ENCODE peak calls at places on chromosomes 4 and X, in nine cellular contexts. U is activated naive CD4-positive, alpha-beta T cell; S is amniotic epithelial cell; Y is memory B cell; K is GM23248; O is smooth muscle cell of the brain vasculature; D is GM20000; P is activated CD8-positive, alpha-beta T cell treated with anti-CD3 and anti-CD28 coated beads for 36 hours; E is AG04450. B is an unnamed sample.

GRCh38 chrX:40277672-40278071 is 179.9 kb upstream of the BCOR start:
- DNase-seq in K (no peak), O (no peak), P (no peak), U (no peak), S (no peak), D (no peak), E (no peak), Y (no peak), B (no peak)

GRCh38 chr4:31674313-31674947 is 954.3 kb downstream of the PCDH7 start:
- DNase-seq in S (peak; percentile 29), K (no peak), E (no peak), P (no peak), Y (no peak), D (no peak), O (no peak), U (no peak), B (no peak)

GRCh38 chrX:42759881-42760280 is 18.1 kb downstream of the PPP1R2C start:
- DNase-seq in S (no peak), P (no peak), E (no peak), O (no peak), K (peak; percentile 4), D (no peak), Y (no peak), U (no peak), B (no peak)

GRCh38 chr4:26197018-26197779 is 123.6 kb upstream of the RBPJ start:
- DNase-seq in U (peak; percentile 32), P (peak; percentile 86), Y (no peak), E (peak; percentile 89), D (peak; percentile 64), O (peak; percentile 54), S (peak; percentile 83), K (peak; percentile 96), B (peak; percentile 93)

GRCh38 chr4:40446785-40447184 is 111.7 kb downstream of the CHRNA9 start:
- DNase-seq in U (no peak), O (no peak), E (no peak), D (no peak), P (no peak), Y (no peak), K (peak; percentile 2), S (peak; percentile 44), B (no peak)

GRCh38 chr4:85747871-85748491 is 273.0 kb downstream of the ARHGAP24 start:
- DNase-seq in U (no peak), P (peak; percentile 16), D (peak; percentile 47), K (peak; percentile 80), Y (peak; percentile 27), E (peak; percentile 50), O (peak; percentile 57), S (peak; percentile 84), B (no peak)

GRCh38 chrX:111010151-111010550 is 85.8 kb upstream of the PAK3 start:
- DNase-seq in S (no peak), D (no peak), P (no peak), O (no peak), Y (no peak), U (no peak), E (no peak), K (no peak), B (no peak)

GRCh38 chr4:1976416-1977352 is 32.1 kb downstream of the NELFA start:
- DNase-seq in D (no peak), P (no peak), E (no peak), Y (no peak), O (no peak), S (no peak), K (no peak), U (no peak), B (no peak)

GRCh38 chr4:78002260-78002659 is 54.9 kb upstream of the FRAS1 start:
- DNase-seq in U (no peak), P (no peak), D (no peak), E (no peak), S (no peak), O (no peak), K (no peak), Y (no peak), B (no peak)

GRCh38 chrX:65821721-65822496 is 154.5 kb downstream of the MSN start:
- DNase-seq in E (no peak), U (peak; percentile 35), K (peak; percentile 1), O (no peak), D (peak; percentile 11), S (no peak), P (peak; percentile 49), Y (peak; percentile 13), B (no peak)

GRCh38 chr4:2714071-2714770 is 41.9 kb downstream of the TNIP2 start:
- DNase-seq in S (peak; percentile 24), Y (no peak), E (no peak), O (peak; percentile 80), P (peak; percentile 75), D (no peak), U (peak; percentile 5), K (peak; percentile 84), B (no peak)

GRCh38 chr4:96347582-96347981 is 507.7 kb downstream of the PDHA2 start:
- DNase-seq in E (no peak), Y (no peak), D (no peak), O (no peak), K (no peak), P (no peak), U (no peak), S (no peak), B (no peak)

GRCh38 chr4:122458625-122459024 is 2.1 kb upstream of the IL2 start:
- DNase-seq in E (no peak), K (peak; percentile 67), P (peak; percentile 70), D (peak; percentile 6), U (no peak), O (no peak), S (peak; percentile 8), Y (no peak), B (peak; percentile 2)

GRCh38 chr4:40046311-40046980 is 10.2 kb upstream of the N4BP2 start:
- DNase-seq in P (peak; percentile 83), K (peak; percentile 58), D (no peak), E (peak; percentile 6), O (peak; percentile 36), Y (no peak), U (no peak), S (peak; percentile 73), B (no peak)

GRCh38 chr4:180203349-180203748 is 2039.9 kb upstream of the TENM3 start:
- DNase-seq in E (no peak), D (peak; percentile 39), P (peak; percentile 11), K (no peak), O (no peak), Y (no peak), S (no peak), U (no peak), B (no peak)

GRCh38 chr4:145034727-145035211 is 63.2 kb downstream of the ANAPC10 start:
- DNase-seq in P (no peak), K (peak; percentile 87), O (peak; percentile 39), D (no peak), U (no peak), E (peak; percentile 18), S (peak; percentile 79), Y (no peak), B (no peak)

GRCh38 chrX:153882086-153882498 is 3.9 kb downstream of the L1CAM start:
- DNase-seq in K (peak; percentile 20), Y (no peak), U (no peak), D (no peak), P (no peak), E (no peak), S (no peak), O (no peak), B (no peak)

GRCh38 chr4:6277139-6277802 is 7.6 kb downstream of the WFS1 start:
- DNase-seq in K (no peak), E (no peak), S (no peak), P (no peak), D (no peak), U (no peak), Y (no peak), O (no peak), B (no peak)

GRCh38 chr4:104811727-104812126 is 317.0 kb upstream of the CXXC4 start:
- DNase-seq in Y (no peak), U (no peak), S (no peak), P (peak; percentile 2), O (no peak), K (no peak), D (no peak), E (no peak), B (no peak)

GRCh38 chr4:59987289-59987688 is 1212.8 kb upstream of the ADGRL3 start:
- DNase-seq in S (no peak), U (no peak), K (no peak), Y (no peak), E (no peak), D (no peak), O (no peak), P (no peak), B (no peak)

GRCh38 chr4:80608285-80608980 is 272.9 kb downstream of the CFAP299 start:
- DNase-seq in O (no peak), S (peak; percentile 26), K (peak; percentile 48), D (no peak), E (peak; percentile 21), U (no peak), Y (no peak), P (no peak), B (no peak)

GRCh38 chr4:102007959-102008425 is 217.5 kb downstream of the BANK1 start:
- DNase-seq in O (no peak), Y (no peak), P (peak; percentile 7), S (peak; percentile 56), K (no peak), D (peak; percentile 24), U (no peak), E (no peak), B (no peak)

GRCh38 chrX:124194903-124195302 is 137.6 kb upstream of the TEX13D start:
- DNase-seq in S (no peak), K (peak; percentile 9), Y (no peak), E (no peak), D (no peak), U (no peak), P (no peak), O (no peak), B (no peak)

GRCh38 chr4:183918696-183919095 is 13.6 kb downstream of the STOX2 start:
- DNase-seq in U (no peak), P (no peak), D (no peak), E (no peak), S (no peak), K (no peak), O (no peak), Y (no peak), B (no peak)

GRCh38 chr4:7653510-7654414 is 219.0 kb upstream of the PSAPL1 start:
- DNase-seq in O (no peak), K (no peak), S (no peak), Y (no peak), D (no peak), E (no peak), P (no peak), U (no peak), B (no peak)

GRCh38 chrX:105821471-105822081 is 763 bp upstream of the NRK start:
- DNase-seq in E (peak; percentile 4), U (no peak), S (peak; percentile 67), Y (no peak), D (no peak), K (no peak), O (no peak), P (no peak), B (no peak)

GRCh38 chr4:7761720-7762119 is 177.9 kb downstream of the AFAP1 start:
- DNase-seq in P (peak; percentile 71), Y (peak; percentile 14), O (no peak), D (peak; percentile 84), K (peak; percentile 75), E (no peak), U (peak; percentile 30), S (peak; percentile 51), B (no peak)

GRCh38 chr4:139589619-139590018 is 33.6 kb upstream of the SETD7 start:
- DNase-seq in K (peak; percentile 61), U (no peak), E (no peak), S (peak; percentile 42), Y (no peak), P (no peak), O (no peak), D (no peak), B (no peak)

GRCh38 chr4:4680243-4680642 is 138.4 kb upstream of the STX18 start:
- DNase-seq in E (no peak), P (no peak), K (no peak), S (no peak), O (no peak), Y (no peak), D (no peak), U (no peak), B (no peak)

B was measured in Panc1.